ENCODE peak calls at places on chromosomes 5 and 9, in four cellular contexts. Q is fibroblast of mammary gland, T is lower leg skin, W is C1 segment of cervical spinal cord. X is an unnamed sample.

GRCh38 chr9:135903358-135903656 is 4.0 kb downstream of the CAMSAP1 start:
- DNase-seq in Q (no peak), T (no peak), W (no peak), X (no peak)

GRCh38 chr9:116452227-116452626 is 234.9 kb upstream of the TRIM32 start:
- DNase-seq in Q (no peak), T (no peak), W (no peak), X (no peak)

GRCh38 chr5:86461169-86461956 is 156.4 kb upstream of the COX7C start:
- DNase-seq in Q (no peak), T (no peak), W (no peak), X (no peak)

GRCh38 chr9:7549261-7549660 is 250.3 kb downstream of the DMAC1 start:
- DNase-seq in Q (no peak), T (no peak), W (no peak), X (no peak)

GRCh38 chr5:37786855-37787254 is 53.0 kb downstream of the GDNF start:
- DNase-seq in Q (peak), T (no peak), W (no peak), X (no peak)

GRCh38 chr9:111904889-111905288 is 8.3 kb downstream of the UGCG start:
- DNase-seq in Q (no peak), T (no peak), W (no peak), X (no peak)

GRCh38 chr5:156481741-156482140 is 154.8 kb downstream of the SGCD start:
- DNase-seq in Q (peak), T (no peak), W (no peak), X (no peak)

GRCh38 chr9:128860937-128861336 is 20.8 kb downstream of the KYAT1 start:
- DNase-seq in Q (no peak), T (no peak), W (no peak), X (no peak)

GRCh38 chr9:36187414-36187813 is 3.3 kb upstream of the CLTA start:
- DNase-seq in Q (peak), T (no peak), W (no peak), X (no peak)

GRCh38 chr9:86667307-86667706 is 280.0 kb downstream of the GAS1 start:
- DNase-seq in Q (peak), T (no peak), W (no peak), X (no peak)

GRCh38 chr5:145752947-145753346 is 82.2 kb downstream of the PRELID2 start:
- DNase-seq in Q (peak), T (no peak), W (no peak), X (no peak)

GRCh38 chr5:95223859-95224258 is 61.0 kb downstream of the MCTP1 start:
- DNase-seq in Q (no peak), T (no peak), W (no peak), X (no peak)

GRCh38 chr9:1173986-1174385 is 123.8 kb downstream of the DMRT2 start:
- DNase-seq in Q (peak), T (no peak), W (no peak), X (no peak)

GRCh38 chr5:135238622-135239460 is 160.2 kb downstream of the MACROH2A1 start:
- DNase-seq in Q (no peak), T (no peak), W (no peak), X (no peak)

GRCh38 chr9:84622981-84623380 is 46.5 kb upstream of the NTRK2 start:
- DNase-seq in Q (no peak), T (no peak), W (no peak), X (no peak)

GRCh38 chr9:137217276-137218211 is 4.5 kb downstream of the RNF208 start:
- DNase-seq in Q (peak), T (peak), W (no peak), X (no peak)

GRCh38 chr5:109105631-109106267 is 304.0 kb downstream of the PJA2 start:
- DNase-seq in Q (peak), T (peak), W (no peak), X (no peak)

GRCh38 chr9:87876708-87877107 is 6.0 kb upstream of the SPATA31E1 start:
- DNase-seq in Q (no peak), T (no peak), W (no peak), X (no peak)

GRCh38 chr5:19960451-19960850 is 27.5 kb downstream of the CDH18 start:
- DNase-seq in Q (no peak), T (no peak), W (no peak), X (no peak)

GRCh38 chr9:68482548-68482947 is 58.1 kb downstream of the TMEM252 start:
- DNase-seq in Q (no peak), T (no peak), W (no peak), X (no peak)

GRCh38 chr9:5231212-5231611 is at the start of gene INSL4:
- DNase-seq in Q (peak), T (no peak), W (no peak), X (no peak)

GRCh38 chr5:14270212-14270702 is 127.1 kb downstream of the TRIO start:
- DNase-seq in Q (peak), T (no peak), W (no peak), X (no peak)

GRCh38 chr9:79580065-79580464 is 8.3 kb downstream of the TLE4 start:
- DNase-seq in Q (no peak), T (no peak), W (no peak), X (no peak)

GRCh38 chr5:142175039-142175438 is 66.5 kb downstream of the NDFIP1 start:
- DNase-seq in Q (no peak), T (no peak), W (no peak), X (no peak)

GRCh38 chr9:34413229-34413852 is 36.6 kb upstream of the MYORG start:
- DNase-seq in Q (peak), T (no peak), W (no peak), X (no peak)

GRCh38 chr5:54495027-54495426 is 22.5 kb upstream of the SNX18 start:
- DNase-seq in Q (no peak), T (no peak), W (no peak), X (no peak)

GRCh38 chr5:1907616-1908015 is 24.9 kb upstream of the IRX4 start:
- DNase-seq in Q (no peak), T (no peak), W (no peak), X (no peak)

GRCh38 chr9:137621131-137621757 is 2.4 kb downstream of the EHMT1 start:
- DNase-seq in Q (peak), T (no peak), W (no peak), X (no peak)

GRCh38 chr5:141757402-141757801 is 75.4 kb upstream of the ARAP3 start:
- DNase-seq in Q (peak), T (no peak), W (no peak), X (no peak)

GRCh38 chr5:154215531-154215930 is 25.0 kb downstream of the GALNT10 start:
- DNase-seq in Q (no peak), T (no peak), W (no peak), X (no peak)

GRCh38 chr9:122213102-122213588 is 15.6 kb downstream of the LHX6 start:
- DNase-seq in Q (no peak), T (no peak), W (no peak), X (no peak)

GRCh38 chr9:27426717-27427645 is 97.1 kb upstream of the IFNK start:
- DNase-seq in Q (peak), T (no peak), W (no peak), X (no peak)

GRCh38 chr9:70256123-70256551 is 2.6 kb upstream of the SMC5 start:
- DNase-seq in Q (peak), T (no peak), W (no peak), X (no peak)

GRCh38 chr9:98064623-98065392 is 8.3 kb downstream of the NANS start:
- DNase-seq in Q (no peak), T (no peak), W (no peak), X (no peak)

X was measured in esophagus squamous epithelium.